ENCODE peak calls at places on chromosomes 12 and 14, in four cellular contexts. W is lung, E is AG04450, R is psoas muscle. V is an unnamed sample.

GRCh38 chr12:54040148-54040494 is 7.3 kb downstream of the HOXC5 start:
- DNase-seq in W (no peak), E (no peak), R (no peak), V (no peak)

GRCh38 chr12:92138626-92139025 is 7.0 kb downstream of the BTG1 start:
- DNase-seq in W (no peak), E (no peak), R (no peak), V (no peak)

GRCh38 chr12:1936406-1937320 is 18.2 kb upstream of the CACNA2D4 start:
- DNase-seq in W (peak), E (peak), R (peak), V (peak)

GRCh38 chr14:96231731-96232130 is 24.3 kb upstream of the BDKRB1 start:
- DNase-seq in W (no peak), E (no peak), R (no peak), V (no peak)

GRCh38 chr12:12896261-12896660 is 4.9 kb downstream of the GPRC5A start:
- DNase-seq in W (no peak), E (no peak), R (no peak), V (no peak)

GRCh38 chr12:100789146-100789545 is 5.4 kb upstream of the ANO4 start:
- DNase-seq in W (no peak), E (no peak), R (no peak), V (no peak)

GRCh38 chr14:101225116-101225728 is 321.7 kb upstream of the RTL1 start:
- DNase-seq in W (no peak), E (no peak), R (peak), V (no peak)

GRCh38 chr14:35985504-35986218 is 159.5 kb downstream of the BRMS1L start:
- DNase-seq in W (no peak), E (no peak), R (no peak), V (peak)

GRCh38 chr12:14384783-14385638 is 19.5 kb downstream of the ATF7IP start:
- DNase-seq in W (peak), E (peak), R (no peak), V (peak)

GRCh38 chr12:82682326-82682725 is 4.4 kb upstream of the TMTC2 start:
- DNase-seq in W (no peak), E (no peak), R (no peak), V (no peak)

GRCh38 chr12:76020731-76021672 is 10.6 kb downstream of the PHLDA1 start:
- DNase-seq in W (no peak), E (peak), R (no peak), V (peak)

GRCh38 chr14:103552011-103552797 is 10.3 kb downstream of the BAG5 start:
- DNase-seq in W (no peak), E (no peak), R (peak), V (peak)

GRCh38 chr12:120649442-120650248 is 9.2 kb downstream of the CABP1 start:
- DNase-seq in W (no peak), E (no peak), R (no peak), V (no peak)

GRCh38 chr12:69497308-69498026 is 27.3 kb downstream of the FRS2 start:
- DNase-seq in W (no peak), E (no peak), R (no peak), V (no peak)

GRCh38 chr14:102500190-102500661 is 9.3 kb downstream of the ANKRD9 start:
- DNase-seq in W (peak), E (no peak), R (peak), V (peak)

GRCh38 chr12:95642583-95642982 is 91.3 kb upstream of the USP44 start:
- DNase-seq in W (no peak), E (no peak), R (no peak), V (no peak)

GRCh38 chr14:55794655-55795583 is 214.9 kb downstream of the KTN1 start:
- DNase-seq in W (no peak), E (no peak), R (no peak), V (no peak)

GRCh38 chr14:45526715-45527549 is 273.9 kb upstream of the MIS18BP1 start:
- DNase-seq in W (no peak), E (no peak), R (peak), V (no peak)

GRCh38 chr12:1885605-1886245 is 32.7 kb downstream of the CACNA2D4 start:
- DNase-seq in W (no peak), E (no peak), R (no peak), V (no peak)

GRCh38 chr12:124440841-124441381 is 126.5 kb downstream of the NCOR2 start:
- DNase-seq in W (no peak), E (no peak), R (no peak), V (no peak)

GRCh38 chr12:6276936-6277615 is 33.4 kb upstream of the PLEKHG6 start:
- DNase-seq in W (no peak), E (no peak), R (no peak), V (no peak)

GRCh38 chr14:24398943-24399801 is at the start of gene NYNRIN:
- DNase-seq in W (no peak), E (no peak), R (peak), V (no peak)

GRCh38 chr12:92369643-92370042 is 224.0 kb upstream of the BTG1 start:
- DNase-seq in W (no peak), E (no peak), R (no peak), V (no peak)

GRCh38 chr14:94936411-94936892 is 166.5 kb upstream of the GSC start:
- DNase-seq in W (peak), E (no peak), R (peak), V (peak)

GRCh38 chr14:105452963-105453362 is 21.7 kb upstream of the CRIP2 start:
- DNase-seq in W (no peak), E (no peak), R (no peak), V (no peak)

GRCh38 chr12:67456281-67456918 is 187.2 kb downstream of the CAND1 start:
- DNase-seq in W (no peak), E (peak), R (no peak), V (peak)

DNA sequence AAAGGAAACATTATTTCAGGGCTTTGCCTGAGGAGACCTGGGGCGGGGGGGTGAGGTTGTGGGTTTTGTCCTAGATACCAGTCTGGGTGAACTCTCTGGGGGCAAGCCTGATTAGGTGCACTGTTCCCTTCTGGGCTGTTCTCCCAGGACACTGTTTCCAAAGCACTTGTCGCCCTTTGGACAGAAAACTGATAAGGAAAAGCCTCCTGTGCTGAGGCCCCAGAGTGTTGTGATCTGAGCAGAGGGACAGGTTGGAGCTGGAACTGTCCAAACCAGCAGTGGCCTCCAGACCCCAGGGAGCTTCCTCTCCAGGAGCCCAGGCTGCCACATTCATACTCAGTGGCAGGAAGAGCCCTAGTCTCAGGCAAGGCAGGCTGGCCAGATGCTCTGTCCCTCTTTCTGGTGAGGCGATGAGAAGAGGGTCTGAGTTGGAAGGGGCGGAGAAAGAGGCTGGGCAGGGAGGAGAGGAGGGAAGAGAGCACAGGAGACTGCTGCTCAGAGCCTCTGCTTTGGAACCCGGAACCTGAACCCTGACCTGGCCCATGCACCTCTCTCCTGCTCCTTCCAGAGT is 1.9 kb downstream of the GALNT16 start:
- DNase-seq in W (no peak), E (no peak), R (no peak), V (no peak)
- H3K4me3 ChIP-seq in W (no peak), E (no peak), R (peak), V (no peak)

GRCh38 chr12:113135178-113136127 is at the start of gene RASAL1:
- DNase-seq in W (no peak), E (no peak), R (no peak), V (no peak)
- TF ChIP-seq CTCF in W (no peak), E (no peak), R (no peak), V (no peak)

DNA sequence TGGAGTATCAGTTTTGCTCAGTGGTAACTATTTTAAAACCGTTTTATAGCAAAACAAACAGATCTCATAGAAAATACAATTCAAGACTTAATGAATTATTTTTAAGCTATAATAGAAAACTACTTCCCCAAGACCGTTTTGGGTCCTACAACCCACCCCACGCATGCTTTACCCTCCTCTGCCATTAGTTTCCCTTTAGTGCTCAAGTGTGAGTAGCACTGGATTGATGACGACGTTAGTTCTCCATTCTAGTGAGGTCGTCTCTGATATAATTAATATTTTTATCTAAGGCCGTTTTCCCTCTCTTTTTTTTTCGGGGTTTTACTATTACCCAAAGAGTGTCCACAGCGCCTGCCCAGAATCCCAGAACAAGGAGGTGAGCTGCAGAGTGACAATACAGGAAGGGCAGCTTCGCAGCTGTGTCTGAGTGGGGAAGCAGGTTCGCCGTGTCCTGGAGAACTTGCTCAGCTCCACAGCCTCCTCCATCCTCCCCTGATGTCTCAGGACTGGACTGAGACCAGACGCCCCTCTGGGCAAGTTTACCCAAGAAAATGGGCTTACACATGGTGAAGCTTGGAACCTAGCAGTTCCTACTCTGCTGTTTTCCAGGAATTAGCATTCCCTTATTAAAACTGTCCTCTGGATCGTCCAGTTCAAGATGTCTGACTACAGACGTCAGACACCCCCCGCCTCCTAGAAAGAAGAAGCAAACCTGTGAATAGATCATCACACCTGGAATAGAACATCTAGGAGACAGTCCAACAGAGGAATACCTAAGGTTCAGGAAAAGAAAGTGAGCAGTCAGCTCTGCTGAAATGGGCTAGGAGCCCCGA is 31.9 kb upstream of the MON2 start:
- DNase-seq in W (no peak), E (no peak), R (no peak), V (no peak)
- H3K4me3 ChIP-seq in W (peak), E (peak), R (peak), V (peak)

GRCh38 chr12:49014547-49014946 is 4.0 kb downstream of the PRKAG1 start:
- DNase-seq in W (no peak), E (no peak), R (no peak), V (no peak)
- TF ChIP-seq CTCF in W (no peak), E (peak), R (peak), V (peak)

GRCh38 chr12:131882804-131883520 is 11.5 kb upstream of the ULK1 start:
- DNase-seq in W (no peak), E (no peak), R (no peak), V (no peak)

GRCh38 chr12:131883521-131883900 is 10.9 kb upstream of the ULK1 start:
- DNase-seq in W (no peak), E (no peak), R (no peak), V (no peak)

GRCh38 chr12:131885543-131886057 is 8.8 kb upstream of the ULK1 start:
- DNase-seq in W (no peak), E (no peak), R (no peak), V (no peak)
- H3K4me3 ChIP-seq in W (no peak), E (no peak), R (no peak), V (no peak)

GRCh38 chr12:26309646-26310045 is 114.3 kb downstream of the SSPN start:
- DNase-seq in W (no peak), E (no peak), R (no peak), V (no peak)
- TF ChIP-seq CTCF in W (no peak), E (no peak), R (no peak), V (no peak)

DNA sequence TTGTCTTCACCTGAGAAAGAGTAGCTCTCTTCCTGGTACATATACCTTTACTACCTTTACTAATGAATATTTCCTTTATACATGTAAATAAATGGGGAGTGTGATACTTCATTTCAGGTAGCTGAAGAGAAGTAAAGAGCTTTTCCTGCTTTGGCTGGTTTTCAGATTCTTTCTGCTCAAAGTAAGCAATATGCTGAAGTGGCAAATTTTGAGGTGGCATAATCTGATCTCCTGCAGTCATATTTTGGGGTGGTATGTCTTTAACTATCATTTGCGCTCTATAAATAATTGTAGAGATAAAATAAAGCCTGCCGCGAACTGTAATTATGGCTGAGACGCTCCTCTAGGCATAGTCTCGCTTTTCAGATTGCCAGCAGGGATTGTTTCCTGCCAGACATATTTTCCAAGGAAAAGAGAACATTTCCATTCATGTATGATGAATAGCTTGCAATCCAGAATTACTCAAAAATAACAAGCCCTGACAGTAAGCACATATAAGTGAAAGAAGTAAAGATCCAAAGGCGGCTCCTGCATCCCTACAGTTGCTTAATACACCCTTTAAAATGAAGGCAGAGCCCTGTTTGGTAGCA is 200.7 kb downstream of the C12orf50 start:
- DNase-seq in W (no peak), E (no peak), R (no peak), V (no peak)
- H3K4me3 ChIP-seq in W (no peak), E (no peak), R (no peak), V (no peak)

GRCh38 chr14:47899685-47900084 is 224.3 kb upstream of the MDGA2 start:
- DNase-seq in W (no peak), E (no peak), R (no peak), V (no peak)
- TF ChIP-seq CTCF in W (no peak), E (no peak), R (no peak), V (no peak)

GRCh38 chr14:59252772-59253500 is 64.5 kb downstream of the DAAM1 start:
- DNase-seq in W (no peak), E (no peak), R (no peak), V (no peak)
- H3K4me3 ChIP-seq in W (no peak), E (no peak), R (no peak), V (no peak)

GRCh38 chr12:3677609-3678008 is 75.3 kb downstream of the CRACR2A start:
- DNase-seq in W (no peak), E (no peak), R (no peak), V (no peak)
- TF ChIP-seq CTCF in W (no peak), E (no peak), R (no peak), V (no peak)